ENCODE peak calls at places on chromosomes 3 and 15, in nine cellular contexts. P is heart right ventricle, F is NCI-H526, V is SJSA1, I is Ammon's horn, N is amniotic stem cell, O is iPS-NIHi11, B is cardiac muscle cell, S is AML-193. Y is an unnamed sample.

GRCh38 chr3:46895204-46895660 is 17.7 kb downstream of the PTH1R start:
- DNase-seq in P (peak; percentile 75), F (peak; percentile 74), V (peak; percentile 65), I (peak; percentile 43), N (no peak), O (peak; percentile 66), B (peak; percentile 65), S (peak; percentile 54), Y (peak; percentile 82)

GRCh38 chr3:194865595-194865994 is 179.9 kb downstream of the FAM43A start:
- DNase-seq in P (no peak), F (no peak), V (no peak), I (no peak), N (no peak), O (no peak), B (no peak), S (no peak), Y (no peak)

GRCh38 chr15:72173401-72173800 is 24.2 kb downstream of the GRAMD2A start:
- DNase-seq in P (no peak), F (no peak), V (no peak), I (no peak), N (no peak), O (no peak), B (no peak), S (no peak), Y (no peak)

GRCh38 chr3:183826854-183827253 is 1.5 kb upstream of the MAP6D1 start:
- DNase-seq in P (no peak), F (no peak), V (no peak), I (no peak), N (no peak), O (no peak), B (no peak), S (no peak), Y (no peak)

GRCh38 chr15:48282186-48282585 is 49.0 kb upstream of the DUT start:
- DNase-seq in P (no peak), F (no peak), V (no peak), I (no peak), N (no peak), O (no peak), B (peak; percentile 46), S (no peak), Y (no peak)

GRCh38 chr15:60374628-60375081 is 23.1 kb downstream of the ANXA2 start:
- DNase-seq in P (no peak), F (no peak), V (peak; percentile 96), I (no peak), N (peak; percentile 95), O (peak; percentile 57), B (peak; percentile 85), S (no peak), Y (no peak)

GRCh38 chr15:27826902-27827321 is 272.2 kb downstream of the OCA2 start:
- DNase-seq in P (no peak), F (peak; percentile 23), V (no peak), I (peak; percentile 8), N (no peak), O (no peak), B (peak; percentile 21), S (no peak), Y (no peak)

GRCh38 chr15:57611938-57612337 is 20.2 kb downstream of the MYZAP start:
- DNase-seq in P (peak; percentile 54), F (peak; percentile 44), V (no peak), I (peak; percentile 31), N (peak; percentile 14), O (peak; percentile 38), B (peak; percentile 19), S (no peak), Y (peak; percentile 39)

GRCh38 chr3:159237221-159237620 is 435.4 kb downstream of the MFSD1 start:
- DNase-seq in P (no peak), F (no peak), V (no peak), I (no peak), N (no peak), O (no peak), B (no peak), S (no peak), Y (no peak)

GRCh38 chr3:77529522-77529921 is 489.6 kb downstream of the ROBO2 start:
- DNase-seq in P (no peak), F (no peak), V (no peak), I (no peak), N (no peak), O (no peak), B (no peak), S (no peak), Y (no peak)

GRCh38 chr15:71435552-71435951 is 320.3 kb downstream of the THSD4 start:
- DNase-seq in P (no peak), F (no peak), V (no peak), I (no peak), N (no peak), O (no peak), B (no peak), S (no peak), Y (no peak)

GRCh38 chr15:40770147-40770721 is 454 bp downstream of the C15orf62 start:
- DNase-seq in P (no peak), F (no peak), V (no peak), I (no peak), N (no peak), O (no peak), B (no peak), S (no peak), Y (no peak)

Y was measured in uterus.